ENCODE peak calls at places on chromosomes 1 and 21, in five cellular contexts. Q is K562, S is hepatocyte, Y is HCT116, K is neural progenitor cell. B is an unnamed sample.

GRCh38 chr1:54777011-54777410 is 12.7 kb upstream of the PARS2 start:
- DNase-seq in S (no peak), Q (no peak), K (no peak), Y (no peak), B (no peak)

GRCh38 chr1:212791261-212791675 is 309 bp downstream of the NSL1 start:
- DNase-seq in Q (no peak), S (no peak), K (no peak), Y (no peak), B (peak; percentile 41)

GRCh38 chr1:53582211-53583020 is 123.2 kb downstream of the DMRTB1 start:
- DNase-seq in Y (no peak), Q (peak; percentile 53), K (no peak), S (no peak), B (no peak)

GRCh38 chr1:192809286-192810252 is 730 bp downstream of the RGS2 start:
- DNase-seq in S (peak; percentile 55), K (peak; percentile 61), Y (no peak), Q (peak; percentile 18), B (no peak)

GRCh38 chr1:153617677-153618076 is 1.6 kb upstream of the S100A14 start:
- DNase-seq in Q (peak; percentile 68), S (peak; percentile 69), K (peak; percentile 69), Y (peak; percentile 57), B (no peak)

GRCh38 chr1:102296116-102296515 is 299.4 kb upstream of the OLFM3 start:
- DNase-seq in Y (no peak), Q (no peak), K (no peak), S (no peak), B (no peak)

GRCh38 chr1:173459885-173460284 is 17.2 kb upstream of the PRDX6 start:
- DNase-seq in K (no peak), Y (no peak), S (no peak), Q (no peak), B (no peak)

GRCh38 chr1:218715961-218716669 is 371.0 kb downstream of the TGFB2 start:
- DNase-seq in S (no peak), K (no peak), Q (no peak), Y (no peak), B (no peak)

GRCh38 chr21:26739189-26739588 is 106.0 kb downstream of the ADAMTS1 start:
- DNase-seq in K (no peak), S (peak; percentile 35), Y (no peak), Q (no peak), B (no peak)

GRCh38 chr1:85935234-85935633 is 221.3 kb downstream of the COL24A1 start:
- DNase-seq in Q (no peak), S (no peak), Y (no peak), K (no peak), B (no peak)

GRCh38 chr1:212621830-212622315 is 13.3 kb downstream of the ATF3 start:
- DNase-seq in K (no peak), S (no peak), Y (no peak), Q (no peak), B (no peak)

GRCh38 chr1:229070168-229070567 is 200.7 kb upstream of the RAB4A start:
- DNase-seq in Q (no peak), Y (no peak), K (no peak), S (peak; percentile 82), B (peak; percentile 73)

GRCh38 chr1:15676010-15676409 is 8.1 kb upstream of the PLEKHM2 start:
- DNase-seq in S (no peak), Q (no peak), Y (no peak), K (no peak), B (no peak)

GRCh38 chr1:150168960-150169565 is 19.3 kb downstream of the PLEKHO1 start:
- DNase-seq in K (peak; percentile 73), Y (peak; percentile 59), S (peak; percentile 87), Q (peak; percentile 82), B (no peak)

GRCh38 chr1:43292679-43293078 is 7.3 kb upstream of the C1orf210 start:
- DNase-seq in Y (no peak), S (no peak), K (no peak), Q (no peak), B (no peak)

GRCh38 chr1:35876988-35877387 is 6.0 kb upstream of the AGO1 start:
- DNase-seq in Y (no peak), Q (peak; percentile 39), K (peak; percentile 63), S (peak; percentile 57), B (no peak)

GRCh38 chr1:182217967-182218366 is 156.5 kb upstream of the ZNF648 start:
- DNase-seq in Y (peak; percentile 22), Q (no peak), K (no peak), S (no peak), B (peak; percentile 87)

GRCh38 chr1:153796786-153797659 is 21.8 kb downstream of the SLC27A3 start:
- DNase-seq in Y (peak; percentile 42), S (peak; percentile 88), K (peak; percentile 83), Q (peak; percentile 87), B (no peak)

GRCh38 chr1:48469616-48470500 is 2.1 kb downstream of the SPATA6 start:
- DNase-seq in Y (no peak), Q (no peak), S (peak; percentile 20), K (peak; percentile 8), B (no peak)

GRCh38 chr1:228697209-228698016 is 37.9 kb upstream of the RHOU start:
- DNase-seq in K (no peak), Y (no peak), S (peak; percentile 78), Q (no peak), B (no peak)

GRCh38 chr1:1630191-1630964 is 1.6 kb upstream of the MMP23B start:
- DNase-seq in S (peak; percentile 81), Q (no peak), Y (no peak), K (peak; percentile 78), B (no peak)
- TF ChIP-seq EZH2 in S (peak; percentile 12), Q (no peak), Y (no peak), K (peak; percentile 73), B (no peak)

GRCh38 chr1:231160851-231161710 is 777 bp upstream of the TRIM67 start:
- DNase-seq in S (no peak), K (peak; percentile 40), Y (no peak), Q (no peak), B (no peak)
- TF ChIP-seq EZH2 in S (no peak), K (peak; percentile 90), Y (no peak), Q (no peak), B (peak; percentile 89)

GRCh38 chr1:84078108-84078823 is 65.8 kb upstream of the PRKACB start:
- DNase-seq in Q (peak; percentile 15), S (peak; percentile 36), Y (no peak), K (no peak), B (no peak)

GRCh38 chr1:84073266-84073665 is 70.8 kb upstream of the PRKACB start:
- DNase-seq in K (no peak), Q (no peak), Y (no peak), S (no peak), B (no peak)

GRCh38 chr1:84083321-84083720 is 60.8 kb upstream of the PRKACB start:
- DNase-seq in S (no peak), Y (no peak), Q (no peak), K (no peak), B (no peak)

GRCh38 chr1:84078824-84079167 is 65.3 kb upstream of the PRKACB start:
- DNase-seq in K (no peak), Y (no peak), Q (no peak), S (no peak), B (no peak)

DNA sequence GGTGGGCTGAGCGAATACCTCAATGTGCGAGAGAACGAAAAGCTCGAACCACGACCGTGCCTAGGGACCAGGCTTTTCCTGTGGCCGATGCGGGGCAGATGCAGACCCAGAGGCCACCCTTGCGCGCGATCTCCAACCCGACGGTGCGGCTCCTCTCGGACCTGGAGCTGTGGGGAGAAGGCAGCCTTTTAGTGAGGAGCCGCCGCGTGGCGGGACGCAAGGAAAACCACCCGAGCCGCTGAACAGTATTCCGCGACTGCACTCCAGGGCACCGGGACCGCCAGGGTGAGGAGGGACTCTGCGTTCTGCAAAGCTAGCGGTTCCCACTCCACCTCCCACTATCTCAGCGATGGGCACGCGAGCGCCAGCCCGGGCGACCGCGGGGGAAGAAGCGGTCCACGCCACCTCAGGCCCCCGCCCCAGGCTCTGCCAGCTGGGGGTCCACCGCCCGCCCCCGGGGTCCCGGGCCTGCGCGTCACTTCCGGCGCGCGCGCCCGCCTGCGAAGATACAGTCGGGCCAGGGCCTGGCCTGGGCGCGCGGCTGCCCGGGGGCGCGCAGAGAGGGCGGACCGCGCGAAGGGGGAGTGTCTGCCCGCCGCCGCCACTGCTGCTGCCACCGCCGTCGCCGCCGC is 66.5 kb upstream of the PRKACB start:
- DNase-seq in K (peak; percentile 94), S (peak; percentile 93), Y (peak; percentile 38), Q (peak; percentile 88), B (no peak)
- TF ChIP-seq EZH2 in K (no peak), S (no peak), Y (no peak), Q (no peak), B (no peak)

GRCh38 chr21:36704958-36705678 is 6.2 kb downstream of the SIM2 start:
- DNase-seq in Q (no peak), K (peak; percentile 47), Y (no peak), S (no peak), B (no peak)

GRCh38 chr21:36705679-36706481 is 7.0 kb downstream of the SIM2 start:
- DNase-seq in Q (peak; percentile 59), S (no peak), K (peak; percentile 72), Y (no peak), B (no peak)

GRCh38 chr21:36703626-36704280 is 4.8 kb downstream of the SIM2 start:
- DNase-seq in Y (no peak), S (no peak), Q (no peak), K (no peak), B (no peak)

GRCh38 chr21:36703123-36703522 is 4.2 kb downstream of the SIM2 start:
- DNase-seq in K (no peak), Q (no peak), S (no peak), Y (no peak), B (no peak)

GRCh38 chr21:36704281-36704957 is 5.5 kb downstream of the SIM2 start:
- DNase-seq in Y (no peak), K (peak; percentile 57), S (no peak), Q (no peak), B (no peak)
- TF ChIP-seq EZH2 in Y (no peak), K (peak; percentile 96), S (peak; percentile 98), Q (no peak), B (peak; percentile 79)

DNA sequence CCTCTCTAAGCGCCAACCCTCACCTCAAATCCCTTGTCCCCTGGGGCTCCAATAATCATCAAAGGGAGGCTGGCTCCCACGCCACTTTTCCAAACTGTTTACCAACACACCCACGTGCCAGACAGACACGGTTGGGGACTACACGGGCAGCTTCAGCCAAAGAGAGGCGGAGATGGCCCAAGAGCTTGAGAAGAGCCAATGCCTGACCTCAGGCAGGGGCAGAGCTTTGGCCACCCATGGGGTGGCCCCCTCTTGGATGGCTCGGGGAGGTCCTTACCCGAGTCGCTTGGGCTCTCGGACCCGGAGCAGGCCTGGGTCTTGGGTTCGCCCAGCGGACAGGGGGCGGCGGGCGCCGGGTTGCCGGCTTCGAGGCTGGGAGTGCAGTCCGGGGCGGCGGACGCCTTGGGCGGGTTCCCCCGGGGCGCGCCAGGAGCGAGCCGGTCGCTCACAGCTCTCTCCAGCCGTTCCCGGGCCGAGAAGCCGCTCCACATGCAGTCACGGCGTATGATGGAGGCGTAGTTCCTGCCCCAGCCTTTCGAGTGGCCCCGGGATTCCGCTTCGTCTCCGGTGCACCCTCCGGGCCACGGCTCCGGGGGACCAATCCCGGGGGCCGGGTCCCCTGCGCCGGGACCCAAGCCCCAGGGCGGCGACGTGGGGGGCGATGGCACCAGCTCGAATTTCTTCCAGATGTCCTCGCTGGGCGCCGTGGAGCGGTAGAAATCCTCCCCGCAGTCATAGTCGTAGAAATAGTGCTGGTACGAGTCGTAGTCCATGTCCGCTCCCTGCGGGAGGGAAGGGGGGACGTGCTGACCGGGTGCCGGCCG is 843 bp downstream of the MYCL start:
- DNase-seq in S (peak; percentile 41), Y (no peak), K (peak; percentile 60), Q (peak; percentile 55), B (no peak)
- TF ChIP-seq EZH2 in S (no peak), Y (no peak), K (peak; percentile 46), Q (no peak), B (no peak)

B was measured in keratinocyte.